ENCODE peak calls at places on chromosomes 5 and 9, in six cellular contexts. N is lower lobe of right lung, H is foreskin keratinocyte, W is mucosa of descending colon, P is memory B cell, J is pancreas. R is an unnamed sample.
A peak's percentile ranks its signal among the peaks of the same experiment; 100 is the strongest.

GRCh38 chr5:177296581-177296980 is 6.9 kb downstream of the RAB24 start:
- ATAC-seq in N (peak; percentile 14), H (no peak), W (peak; percentile 31), P (no peak), J (peak; percentile 14), R (no peak)

GRCh38 chr5:42993516-42994284 is 46.4 kb downstream of the ANXA2R start:
- ATAC-seq in N (peak; percentile 38), H (no peak), W (no peak), P (peak; percentile 16), J (no peak), R (no peak)

GRCh38 chr5:111236995-111237394 is 12.8 kb downstream of the CAMK4 start:
- ATAC-seq in N (no peak), H (no peak), W (no peak), P (no peak), J (no peak), R (no peak)

GRCh38 chr5:147384346-147385193 is 125.3 kb downstream of the DPYSL3 start:
- ATAC-seq in N (no peak), H (no peak), W (no peak), P (no peak), J (no peak), R (no peak)

GRCh38 chr5:5480481-5481111 is 58.1 kb downstream of the ICE1 start:
- ATAC-seq in N (no peak), H (no peak), W (no peak), P (peak; percentile 78), J (no peak), R (no peak)

GRCh38 chr9:123063172-123063508 is 29.7 kb downstream of the GPR21 start:
- ATAC-seq in N (no peak), H (no peak), W (no peak), P (no peak), J (no peak), R (no peak)

GRCh38 chr5:5421149-5421960 is 1.1 kb upstream of the ICE1 start:
- ATAC-seq in N (peak; percentile 0), H (no peak), W (no peak), P (no peak), J (peak; percentile 2), R (no peak)

GRCh38 chr5:155027993-155028629 is 14.6 kb downstream of the KIF4B start:
- ATAC-seq in N (no peak), H (peak; percentile 75), W (no peak), P (no peak), J (no peak), R (no peak)

GRCh38 chr5:135423158-135423925 is 23.8 kb downstream of the DCANP1 start:
- ATAC-seq in N (peak; percentile 59), H (peak; percentile 68), W (peak; percentile 81), P (no peak), J (peak; percentile 48), R (no peak)

GRCh38 chr5:157602505-157602904 is 26.9 kb upstream of the ADAM19 start:
- ATAC-seq in N (no peak), H (peak; percentile 39), W (peak; percentile 67), P (peak; percentile 88), J (peak; percentile 23), R (peak; percentile 32)

GRCh38 chr5:40627708-40628107 is 52.0 kb upstream of the PTGER4 start:
- ATAC-seq in N (no peak), H (no peak), W (no peak), P (no peak), J (no peak), R (no peak)

GRCh38 chr5:73433982-73434342 is 14.6 kb downstream of the FOXD1 start:
- ATAC-seq in N (peak; percentile 94), H (no peak), W (no peak), P (no peak), J (no peak), R (no peak)

GRCh38 chr5:54524704-54525103 is 7.1 kb downstream of the SNX18 start:
- ATAC-seq in N (peak; percentile 20), H (no peak), W (no peak), P (no peak), J (peak; percentile 57), R (peak; percentile 44)

GRCh38 chr5:176438959-176439757 is 9.0 kb upstream of the FAF2 start:
- ATAC-seq in N (no peak), H (no peak), W (no peak), P (no peak), J (no peak), R (no peak)

GRCh38 chr5:131328536-131329186 is 64.8 kb downstream of the CDC42SE2 start:
- ATAC-seq in N (peak; percentile 24), H (peak; percentile 99), W (peak; percentile 82), P (no peak), J (peak; percentile 23), R (peak; percentile 91)

GRCh38 chr9:115668506-115668905 is 485.1 kb upstream of the PAPPA start:
- ATAC-seq in N (no peak), H (peak; percentile 47), W (no peak), P (no peak), J (no peak), R (peak; percentile 47)

GRCh38 chr9:92439921-92440750 is 15.9 kb upstream of the OMD start:
- ATAC-seq in N (no peak), H (peak; percentile 84), W (no peak), P (no peak), J (no peak), R (no peak)

GRCh38 chr5:72478276-72478675 is 28.9 kb downstream of the ZNF366 start:
- ATAC-seq in N (no peak), H (peak; percentile 66), W (no peak), P (no peak), J (no peak), R (peak; percentile 51)

GRCh38 chr5:10421841-10422691 is 19.6 kb upstream of the ROPN1L start:
- ATAC-seq in N (peak; percentile 23), H (no peak), W (peak; percentile 45), P (no peak), J (peak; percentile 36), R (peak; percentile 15)

GRCh38 chr5:138542120-138542955 is 698 bp downstream of the ETF1 start:
- ATAC-seq in N (no peak), H (peak; percentile 18), W (no peak), P (no peak), J (no peak), R (no peak)

GRCh38 chr5:38319486-38319885 is 61.1 kb downstream of the EGFLAM start:
- ATAC-seq in N (peak; percentile 28), H (no peak), W (no peak), P (no peak), J (no peak), R (no peak)

GRCh38 chr5:124790895-124791732 is 44.7 kb upstream of the ZNF608 start:
- ATAC-seq in N (no peak), H (peak; percentile 82), W (peak; percentile 76), P (no peak), J (peak; percentile 83), R (peak; percentile 52)

GRCh38 chr9:108290839-108291585 is 564.8 kb downstream of the ACTL7B start:
- ATAC-seq in N (no peak), H (no peak), W (no peak), P (no peak), J (no peak), R (peak; percentile 70)

GRCh38 chr9:76192013-76192412 is 202.2 kb downstream of the RFK start:
- ATAC-seq in N (no peak), H (no peak), W (no peak), P (no peak), J (no peak), R (no peak)

GRCh38 chr5:172453206-172453985 is 929 bp downstream of the SH3PXD2B start:
- ATAC-seq in N (peak; percentile 20), H (peak; percentile 68), W (peak; percentile 66), P (no peak), J (peak; percentile 55), R (peak; percentile 61)

GRCh38 chr5:164335837-164336236 is 830.4 kb downstream of the MAT2B start:
- ATAC-seq in N (no peak), H (peak; percentile 99), W (no peak), P (no peak), J (peak; percentile 12), R (peak; percentile 68)

GRCh38 chr5:102856374-102856748 is 101.3 kb downstream of the PAM start:
- ATAC-seq in N (no peak), H (peak; percentile 60), W (no peak), P (no peak), J (no peak), R (no peak)

GRCh38 chr5:141785135-141785534 is 93.1 kb downstream of the PCDH1 start:
- ATAC-seq in N (no peak), H (no peak), W (peak; percentile 79), P (no peak), J (peak; percentile 75), R (no peak)

GRCh38 chr9:92609142-92609500 is 60.8 kb downstream of the IPPK start:
- ATAC-seq in N (no peak), H (no peak), W (no peak), P (no peak), J (peak; percentile 30), R (no peak)

GRCh38 chr9:124017064-124017928 is 5.7 kb downstream of the LHX2 start:
- ATAC-seq in N (no peak), H (no peak), W (no peak), P (no peak), J (no peak), R (no peak)

GRCh38 chr9:132582786-132583583 is 579 bp downstream of the BARHL1 start:
- ATAC-seq in N (no peak), H (no peak), W (no peak), P (no peak), J (no peak), R (no peak)

GRCh38 chr5:163535290-163535689 is 29.9 kb downstream of the MAT2B start:
- ATAC-seq in N (no peak), H (no peak), W (peak; percentile 53), P (no peak), J (no peak), R (no peak)

R was measured in esophagus mucosa.